ENCODE peak calls at places on chromosomes 16 and 17, in nine cellular contexts. K is NCI-H345; U is Peyer's patch; B is stimulated activated CD4-positive, alpha-beta T cell treated with anti-CD3 and anti-CD28 coated beads, Interleukin-15, amount 100 ng/mL, for 24 hours; Q is RPMI7951; I is activated T-helper 1 cell treated with anti-CD3 and anti-CD28 coated beads, Interleukin-2, amount 50 U/mL, for 16 hours; V is EH; Y is GM23248; R is NCI-H460. W is an unnamed sample.

GRCh38 chr17:37191219-37191618 is 184.6 kb upstream of the C17orf78 start:
- DNase-seq in K (no peak), U (no peak), B (no peak), Q (no peak), I (no peak), V (peak), Y (no peak), R (no peak), W (no peak)

GRCh38 chr17:75272848-75273184 is 1.8 kb upstream of the MIF4GD start:
- DNase-seq in K (no peak), U (no peak), B (no peak), Q (no peak), I (no peak), V (no peak), Y (no peak), R (no peak), W (no peak)

GRCh38 chr17:2266045-2266864 is 37.3 kb downstream of the SMG6 start:
- DNase-seq in K (no peak), U (no peak), B (peak), Q (peak), I (peak), V (no peak), Y (no peak), R (no peak), W (no peak)

GRCh38 chr17:17127156-17127555 is 79.0 kb downstream of the PLD6 start:
- DNase-seq in K (no peak), U (no peak), B (no peak), Q (no peak), I (no peak), V (no peak), Y (no peak), R (no peak), W (no peak)

GRCh38 chr16:84042879-84043485 is 387 bp upstream of the SLC38A8 start:
- DNase-seq in K (peak), U (peak), B (no peak), Q (no peak), I (no peak), V (no peak), Y (no peak), R (no peak), W (no peak)

GRCh38 chr16:53209489-53209888 is 154.7 kb downstream of the CHD9 start:
- DNase-seq in K (no peak), U (no peak), B (no peak), Q (no peak), I (no peak), V (no peak), Y (peak), R (no peak), W (no peak)

GRCh38 chr16:46693598-46693997 is 4.1 kb downstream of the ORC6 start:
- DNase-seq in K (no peak), U (no peak), B (no peak), Q (no peak), I (no peak), V (no peak), Y (no peak), R (no peak), W (no peak)

GRCh38 chr17:72404872-72405271 is 284.1 kb downstream of the SOX9 start:
- DNase-seq in K (no peak), U (no peak), B (no peak), Q (peak), I (no peak), V (peak), Y (peak), R (no peak), W (peak)

GRCh38 chr17:8894673-8895578 is 27.5 kb upstream of the PIK3R6 start:
- DNase-seq in K (peak), U (no peak), B (peak), Q (peak), I (no peak), V (peak), Y (peak), R (peak), W (no peak)

GRCh38 chr17:10192963-10193362 is 5.4 kb downstream of the GAS7 start:
- DNase-seq in K (no peak), U (no peak), B (no peak), Q (peak), I (no peak), V (peak), Y (peak), R (no peak), W (peak)

GRCh38 chr16:77558786-77559185 is 124.0 kb upstream of the ADAMTS18 start:
- DNase-seq in K (no peak), U (no peak), B (no peak), Q (no peak), I (no peak), V (no peak), Y (no peak), R (no peak), W (no peak)

GRCh38 chr16:49550666-49551065 is 177.1 kb downstream of the C16orf78 start:
- DNase-seq in K (no peak), U (no peak), B (no peak), Q (no peak), I (no peak), V (no peak), Y (no peak), R (no peak), W (no peak)

GRCh38 chr16:3023415-3023668 is 400 bp downstream of the HCFC1R1 start:
- DNase-seq in K (peak), U (no peak), B (peak), Q (peak), I (no peak), V (peak), Y (peak), R (peak), W (peak)

GRCh38 chr17:82281502-82282238 is 8.2 kb upstream of the CSNK1D start:
- DNase-seq in K (no peak), U (peak), B (peak), Q (peak), I (no peak), V (peak), Y (peak), R (no peak), W (no peak)

GRCh38 chr16:31080756-31081419 is 6.7 kb downstream of the ZNF646 start:
- DNase-seq in K (no peak), U (peak), B (no peak), Q (no peak), I (no peak), V (no peak), Y (no peak), R (no peak), W (no peak)

GRCh38 chr16:67027046-67027445 is 1.9 kb upstream of the CBFB start:
- DNase-seq in K (no peak), U (no peak), B (no peak), Q (peak), I (no peak), V (no peak), Y (no peak), R (no peak), W (no peak)

GRCh38 chr17:17151541-17151940 is 54.6 kb downstream of the PLD6 start:
- DNase-seq in K (no peak), U (no peak), B (no peak), Q (peak), I (no peak), V (peak), Y (peak), R (no peak), W (no peak)

GRCh38 chr17:77523562-77523961 is 382.8 kb downstream of the SEC14L1 start:
- DNase-seq in K (no peak), U (no peak), B (no peak), Q (no peak), I (no peak), V (no peak), Y (no peak), R (no peak), W (no peak)

GRCh38 chr16:5706206-5706605 is 608.6 kb upstream of the EEF2KMT start:
- DNase-seq in K (no peak), U (no peak), B (no peak), Q (no peak), I (no peak), V (no peak), Y (no peak), R (no peak), W (no peak)

GRCh38 chr17:8117367-8117979 is 841 bp downstream of the ALOXE3 start:
- DNase-seq in K (no peak), U (no peak), B (no peak), Q (no peak), I (no peak), V (no peak), Y (no peak), R (no peak), W (no peak)

GRCh38 chr16:19991614-19992013 is 82.1 kb downstream of the GPR139 start:
- DNase-seq in K (no peak), U (no peak), B (no peak), Q (no peak), I (no peak), V (no peak), Y (no peak), R (no peak), W (no peak)

GRCh38 chr16:55154261-55154660 is 169.7 kb upstream of the IRX6 start:
- DNase-seq in K (no peak), U (no peak), B (no peak), Q (no peak), I (no peak), V (no peak), Y (no peak), R (no peak), W (no peak)

GRCh38 chr16:50699345-50700159 is 6.1 kb downstream of the NOD2 start:
- DNase-seq in K (no peak), U (no peak), B (peak), Q (no peak), I (no peak), V (no peak), Y (peak), R (no peak), W (no peak)

GRCh38 chr17:74239169-74239568 is 25.8 kb downstream of the TTYH2 start:
- DNase-seq in K (no peak), U (no peak), B (no peak), Q (no peak), I (no peak), V (no peak), Y (no peak), R (no peak), W (peak)

GRCh38 chr17:17348872-17349723 is 45.9 kb downstream of the NT5M start:
- DNase-seq in K (no peak), U (peak), B (no peak), Q (no peak), I (no peak), V (no peak), Y (peak), R (no peak), W (no peak)

GRCh38 chr16:82199209-82199608 is 29.2 kb upstream of the MPHOSPH6 start:
- DNase-seq in K (no peak), U (no peak), B (no peak), Q (peak), I (no peak), V (no peak), Y (no peak), R (no peak), W (no peak)

GRCh38 chr17:21039839-21040575 is 2.8 kb downstream of the USP22 start:
- DNase-seq in K (peak), U (no peak), B (peak), Q (peak), I (no peak), V (peak), Y (peak), R (peak), W (no peak)

GRCh38 chr17:7293821-7294613 is 422 bp downstream of the YBX2 start:
- DNase-seq in K (peak), U (peak), B (peak), Q (no peak), I (no peak), V (no peak), Y (no peak), R (no peak), W (no peak)

GRCh38 chr17:19492140-19492539 is 41.5 kb upstream of the SLC47A1 start:
- DNase-seq in K (no peak), U (no peak), B (no peak), Q (no peak), I (no peak), V (no peak), Y (no peak), R (no peak), W (no peak)